ENCODE peak calls at places on chromosomes 7 and 10, in five cellular contexts. T, Q, L, Z and M are unnamed samples.

GRCh38 chr10:101285519-101286070 is 56.3 kb upstream of the LBX1 start:
- DNase-seq in T (no peak), Q (no peak), L (no peak), Z (no peak), M (no peak)

GRCh38 chr10:68406111-68406814 is 814 bp downstream of the RUFY2 start:
- DNase-seq in T (peak), Q (peak), L (peak), Z (peak), M (no peak)

GRCh38 chr10:123527122-123527521 is 139.0 kb upstream of the GPR26 start:
- DNase-seq in T (no peak), Q (no peak), L (no peak), Z (no peak), M (no peak)

GRCh38 chr7:35714862-35715261 is 19.9 kb upstream of the HERPUD2 start:
- DNase-seq in T (no peak), Q (no peak), L (no peak), Z (no peak), M (no peak)

GRCh38 chr7:155371331-155371883 is 73.7 kb downstream of the INSIG1 start:
- DNase-seq in T (no peak), Q (no peak), L (no peak), Z (no peak), M (no peak)

GRCh38 chr10:35172574-35172973 is 45.9 kb downstream of the CREM start:
- DNase-seq in T (no peak), Q (no peak), L (no peak), Z (no peak), M (no peak)

GRCh38 chr10:88840104-88840503 is 11.5 kb downstream of the ANKRD22 start:
- DNase-seq in T (no peak), Q (peak), L (no peak), Z (no peak), M (no peak)

GRCh38 chr10:101672536-101672935 is 22.4 kb downstream of the FBXW4 start:
- DNase-seq in T (no peak), Q (no peak), L (no peak), Z (no peak), M (no peak)

GRCh38 chr7:105336009-105336408 is 52.7 kb downstream of the SRPK2 start:
- DNase-seq in T (no peak), Q (no peak), L (no peak), Z (no peak), M (no peak)

GRCh38 chr10:28241766-28242399 is 61.0 kb downstream of the MPP7 start:
- DNase-seq in T (no peak), Q (peak), L (no peak), Z (peak), M (no peak)

GRCh38 chr10:113532724-113533123 is 20.1 kb upstream of the HABP2 start:
- DNase-seq in T (no peak), Q (no peak), L (no peak), Z (no peak), M (no peak)

GRCh38 chr7:149198161-149198816 is 2.9 kb downstream of the ZNF282 start:
- DNase-seq in T (no peak), Q (no peak), L (no peak), Z (no peak), M (no peak)

GRCh38 chr10:131478398-131478989 is 167.0 kb upstream of the TCERG1L start:
- DNase-seq in T (no peak), Q (no peak), L (no peak), Z (no peak), M (no peak)

DNA sequence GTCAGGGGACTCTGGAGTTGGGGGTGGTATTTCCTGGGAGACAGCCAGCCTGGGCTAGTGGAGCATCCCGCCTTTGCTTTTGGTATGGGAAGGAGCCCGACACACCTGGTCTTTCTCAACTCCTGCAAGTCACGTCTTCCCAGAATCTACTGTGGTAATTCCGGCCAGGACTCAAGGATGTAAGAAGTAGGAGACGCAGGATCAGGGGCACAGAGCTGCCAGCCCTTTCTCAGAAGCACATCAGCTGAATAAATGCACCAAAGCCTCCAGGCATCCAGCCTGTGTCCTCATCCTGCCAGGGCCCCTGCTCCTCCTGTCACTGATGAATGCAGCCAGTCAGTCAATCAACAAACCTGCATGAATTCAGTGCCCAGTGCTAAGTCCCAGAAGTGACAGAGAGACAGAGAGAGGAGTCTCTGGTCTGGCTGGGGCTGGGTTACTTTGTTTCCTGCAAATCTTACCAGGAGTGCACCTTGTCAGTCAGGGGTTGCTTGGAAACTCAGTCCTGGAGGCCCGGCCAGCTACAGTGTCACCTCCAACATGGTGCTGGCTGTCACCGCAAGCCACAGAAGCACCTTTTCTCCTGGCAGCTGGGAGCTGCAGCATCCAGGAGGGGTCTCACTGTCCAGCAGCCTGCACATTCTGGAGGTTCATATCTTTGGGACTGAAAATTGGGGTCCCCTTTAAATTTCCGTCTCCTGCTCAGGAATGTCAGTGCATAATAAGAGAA is 101.8 kb downstream of the PTPRE start:
- DNase-seq in T (no peak), Q (no peak), L (no peak), Z (no peak), M (no peak)
- H3K27ac ChIP-seq in T (no peak), Q (no peak), L (peak), Z (no peak), M (no peak)

GRCh38 chr10:122126763-122127659 is 138.0 kb downstream of the TACC2 start:
- DNase-seq in T (no peak), Q (peak), L (no peak), Z (no peak), M (no peak)
- TF ChIP-seq POLR2A in T (no peak), Q (no peak), L (no peak), Z (no peak), M (no peak)

GRCh38 chr7:31052841-31053601 is 913 bp downstream of the ADCYAP1R1 start:
- DNase-seq in T (no peak), Q (no peak), L (no peak), Z (no peak), M (no peak)
- H3K4me3 ChIP-seq in T (peak), Q (peak), L (peak), Z (no peak), M (peak)

GRCh38 chr7:7682856-7683255 is 35.6 kb downstream of the RPA3 start:
- DNase-seq in T (no peak), Q (no peak), L (no peak), Z (no peak), M (no peak)
- H3K27ac ChIP-seq in T (no peak), Q (no peak), L (no peak), Z (no peak), M (no peak)

GRCh38 chr7:73621168-73622063 is 2.9 kb downstream of the MLXIPL start:
- DNase-seq in T (no peak), Q (no peak), L (no peak), Z (no peak), M (no peak)

GRCh38 chr7:73623798-73624668 is at the start of gene MLXIPL:
- DNase-seq in T (peak), Q (peak), L (peak), Z (peak), M (no peak)

GRCh38 chr7:73624669-73625001 is 313 bp upstream of the MLXIPL start:
- DNase-seq in T (no peak), Q (no peak), L (no peak), Z (no peak), M (no peak)

GRCh38 chr7:73622527-73622908 is 1.8 kb downstream of the MLXIPL start:
- DNase-seq in T (no peak), Q (no peak), L (no peak), Z (no peak), M (no peak)

GRCh38 chr7:73622909-73623797 is 1.2 kb downstream of the MLXIPL start:
- DNase-seq in T (no peak), Q (no peak), L (no peak), Z (peak), M (no peak)
- TF ChIP-seq POLR2A in T (peak), Q (no peak), L (no peak), Z (no peak), M (no peak)

DNA sequence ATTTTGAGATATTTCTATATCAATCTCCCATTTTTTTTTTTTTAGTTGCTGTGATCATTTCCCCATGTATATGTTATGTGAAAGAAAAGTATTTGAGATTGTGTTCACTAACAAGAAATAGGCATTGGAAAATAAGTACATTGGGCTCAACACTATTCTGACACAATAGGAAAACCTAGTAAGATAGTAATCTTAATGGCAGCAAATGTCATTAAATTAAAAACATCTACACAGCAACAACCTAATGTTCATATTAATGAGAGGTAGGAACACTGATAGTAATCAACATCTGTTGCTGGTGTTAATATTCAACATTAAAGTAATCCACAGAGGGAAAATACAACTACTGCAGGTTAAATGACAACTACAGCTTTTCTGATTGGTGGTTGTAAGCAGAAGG is 1.5 kb upstream of the GTPBP10 start:
- DNase-seq in T (no peak), Q (no peak), L (no peak), Z (no peak), M (no peak)
- H3K4me3 ChIP-seq in T (no peak), Q (no peak), L (no peak), Z (no peak), M (no peak)

GRCh38 chr10:122493761-122494160 is 32.4 kb downstream of the HTRA1 start:
- DNase-seq in T (no peak), Q (no peak), L (no peak), Z (no peak), M (no peak)
- H3K27ac ChIP-seq in T (no peak), Q (no peak), L (peak), Z (no peak), M (peak)

GRCh38 chr7:156638443-156639077 is 2.0 kb upstream of the RNF32 start:
- DNase-seq in T (no peak), Q (no peak), L (no peak), Z (no peak), M (no peak)

GRCh38 chr7:156639426-156640256 is 933 bp upstream of the RNF32 start:
- DNase-seq in T (no peak), Q (no peak), L (no peak), Z (peak), M (no peak)

GRCh38 chr7:156640949-156641485 is 443 bp downstream of the RNF32 start:
- DNase-seq in T (peak), Q (peak), L (peak), Z (peak), M (no peak)

GRCh38 chr7:156642306-156643045 is 1.9 kb downstream of the RNF32 start:
- DNase-seq in T (no peak), Q (no peak), L (no peak), Z (no peak), M (no peak)

GRCh38 chr7:156640257-156640948 is at the start of gene RNF32:
- DNase-seq in T (peak), Q (peak), L (peak), Z (peak), M (peak)
- TF ChIP-seq POLR2A in T (peak), Q (peak), L (no peak), Z (peak), M (peak)

GRCh38 chr10:95276367-95277200 is 14.2 kb downstream of the PDLIM1 start:
- DNase-seq in T (no peak), Q (no peak), L (no peak), Z (no peak), M (no peak)

GRCh38 chr10:95275726-95276366 is 15.0 kb downstream of the PDLIM1 start:
- DNase-seq in T (no peak), Q (no peak), L (no peak), Z (no peak), M (no peak)

GRCh38 chr10:95278061-95278988 is 12.5 kb downstream of the PDLIM1 start:
- DNase-seq in T (no peak), Q (peak), L (no peak), Z (no peak), M (no peak)

GRCh38 chr10:95277614-95278013 is 13.2 kb downstream of the PDLIM1 start:
- DNase-seq in T (no peak), Q (no peak), L (no peak), Z (no peak), M (no peak)

GRCh38 chr10:95277201-95277570 is 13.6 kb downstream of the PDLIM1 start:
- DNase-seq in T (no peak), Q (no peak), L (no peak), Z (no peak), M (no peak)
- H3K4me3 ChIP-seq in T (no peak), Q (no peak), L (no peak), Z (no peak), M (no peak)

DNA sequence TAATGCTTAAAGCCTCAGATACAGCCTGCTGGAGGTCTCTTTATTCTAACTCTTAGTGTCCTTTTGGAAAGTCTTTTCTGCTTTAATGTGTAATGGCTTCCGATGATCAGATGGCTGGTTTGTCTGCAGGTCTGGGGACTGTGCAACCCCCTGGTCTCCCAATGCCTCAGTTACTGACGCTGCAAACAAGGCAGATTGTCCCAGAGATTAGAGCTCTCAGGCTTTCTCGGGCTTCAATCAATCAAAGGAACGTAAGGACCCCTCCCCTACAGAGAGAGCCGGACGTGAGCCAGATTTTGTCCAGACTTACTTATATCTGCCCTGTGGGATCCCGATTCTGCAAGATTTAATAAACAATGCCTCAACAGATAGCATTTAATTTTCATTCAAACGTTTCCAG is 143.2 kb downstream of the PRPF18 start:
- DNase-seq in T (no peak), Q (no peak), L (no peak), Z (no peak), M (no peak)
- H3K27ac ChIP-seq in T (no peak), Q (no peak), L (no peak), Z (peak), M (no peak)